ENCODE peak calls at places on chromosomes 2 and 18, in seven cellular contexts. V is spleen; P is cardiac muscle cell; E is CD8-positive, alpha-beta T cell; I is esophagus squamous epithelium; U is DND-41; O is adrenal gland. Y is an unnamed sample. For H3K4me1, the result is how much of the 10 kb centered on the place peaks cover.

GRCh38 chr2:143468341-143468888 is 339.2 kb downstream of the ARHGAP15 start:
- DNase-seq in O (no peak), V (no peak), U (no peak), E (no peak), P (no peak), I (no peak), Y (no peak)

GRCh38 chr2:31812051-31812798 is 198.6 kb downstream of the MEMO1 start:
- DNase-seq in P (peak), U (no peak), E (peak), I (no peak), O (peak), V (no peak), Y (no peak)

GRCh38 chr2:98087447-98088065 is 589 bp downstream of the VWA3B start:
- DNase-seq in I (no peak), P (peak), O (no peak), V (no peak), U (no peak), E (no peak), Y (no peak)

GRCh38 chr2:233384811-233385488 is 30.7 kb downstream of the DGKD start:
- DNase-seq in O (no peak), I (no peak), P (no peak), V (no peak), E (no peak), U (no peak), Y (no peak)

GRCh38 chr18:21056545-21056944 is 55.1 kb downstream of the ROCK1 start:
- DNase-seq in O (no peak), P (no peak), I (no peak), V (no peak), U (no peak), E (no peak), Y (no peak)

GRCh38 chr2:60333264-60333663 is 220.2 kb downstream of the BCL11A start:
- DNase-seq in O (no peak), E (no peak), I (no peak), P (no peak), V (no peak), U (no peak), Y (no peak)

GRCh38 chr2:41910126-41910525 is 137.7 kb upstream of the PKDCC start:
- DNase-seq in V (no peak), O (no peak), E (no peak), I (no peak), P (no peak), U (no peak), Y (no peak)

GRCh38 chr2:212064318-212064717 is 474.3 kb downstream of the ERBB4 start:
- DNase-seq in E (no peak), U (no peak), V (no peak), I (no peak), O (no peak), P (no peak), Y (no peak)

GRCh38 chr18:37779220-37779619 is 213.6 kb upstream of the CELF4 start:
- DNase-seq in P (no peak), O (no peak), U (no peak), V (no peak), E (no peak), I (no peak), Y (no peak)

GRCh38 chr2:238669581-238670340 is 178.1 kb upstream of the TWIST2 start:
- DNase-seq in U (no peak), V (no peak), P (peak), I (no peak), E (no peak), O (no peak), Y (no peak)

GRCh38 chr2:15363142-15363541 is 198.0 kb downstream of the NBAS start:
- DNase-seq in V (no peak), P (peak), U (no peak), O (no peak), E (no peak), I (no peak), Y (no peak)

GRCh38 chr18:79487198-79488165 is 91.8 kb downstream of the NFATC1 start:
- DNase-seq in V (peak), U (no peak), I (no peak), O (peak), E (no peak), P (no peak), Y (no peak)

GRCh38 chr2:204332706-204333105 is 212.6 kb upstream of the PARD3B start:
- DNase-seq in P (no peak), V (no peak), I (no peak), E (no peak), O (no peak), U (no peak), Y (no peak)

GRCh38 chr2:88038263-88039105 is 17.1 kb downstream of the KRCC1 start:
- DNase-seq in E (no peak), P (peak), U (no peak), O (no peak), V (no peak), I (no peak), Y (no peak)

GRCh38 chr18:26461405-26461804 is 86.9 kb downstream of the KCTD1 start:
- DNase-seq in O (no peak), I (no peak), V (no peak), U (no peak), P (no peak), E (no peak), Y (no peak)

GRCh38 chr2:235432741-235433520 is 60.9 kb upstream of the AGAP1 start:
- DNase-seq in I (no peak), U (no peak), E (no peak), O (peak), P (no peak), V (peak), Y (no peak)

GRCh38 chr2:97995026-97995733 is 568 bp downstream of the TMEM131 start:
- DNase-seq in E (peak), U (peak), O (peak), P (peak), I (no peak), V (peak), Y (no peak)

GRCh38 chr18:3251963-3252277 is 4.3 kb downstream of the MYL12A start:
- DNase-seq in O (no peak), P (no peak), U (no peak), V (no peak), E (no peak), I (no peak), Y (no peak)

GRCh38 chr18:36314754-36315153 is 17.2 kb downstream of the FHOD3 start:
- DNase-seq in P (peak), E (no peak), O (no peak), I (no peak), V (no peak), U (no peak), Y (no peak)

GRCh38 chr2:186687774-186688173 is 6.1 kb upstream of the FAM171B start:
- DNase-seq in O (no peak), U (no peak), I (no peak), P (no peak), V (no peak), E (no peak), Y (no peak)

GRCh38 chr2:85413592-85414421 is 3.6 kb upstream of the CAPG start:
- DNase-seq in O (no peak), V (no peak), E (no peak), I (no peak), P (peak), U (peak), Y (no peak)

GRCh38 chr2:30157616-30158015 is 10.8 kb downstream of the YPEL5 start:
- DNase-seq in E (no peak), I (no peak), P (no peak), O (no peak), V (no peak), U (no peak), Y (no peak)

GRCh38 chr18:30527226-30527625 is 515.3 kb downstream of the DSC3 start:
- DNase-seq in U (no peak), I (no peak), O (no peak), P (no peak), E (no peak), V (no peak), Y (no peak)

GRCh38 chr2:19722486-19723420 is 179.0 kb downstream of the TTC32 start:
- DNase-seq in V (no peak), O (no peak), E (no peak), P (peak), U (no peak), I (no peak), Y (no peak)

GRCh38 chr2:43131051-43131889 is 95.1 kb downstream of the ZFP36L2 start:
- DNase-seq in I (peak), O (peak), E (peak), P (peak), V (peak), U (peak), Y (peak)

GRCh38 chr18:46601338-46601908 is 55.6 kb downstream of the LOXHD1 start:
- DNase-seq in V (no peak), E (no peak), I (no peak), U (no peak), O (no peak), P (no peak), Y (no peak)

GRCh38 chr2:28233070-28233718 is 159.5 kb upstream of the FOSL2 start:
- DNase-seq in V (no peak), O (no peak), P (peak), E (no peak), I (no peak), U (no peak), Y (no peak)

GRCh38 chr2:74593826-74594467 is 39.4 kb downstream of the DOK1 start:
- DNase-seq in P (no peak), V (no peak), U (no peak), I (no peak), E (no peak), O (no peak), Y (no peak)

GRCh38 chr2:218022131-218022850 is 19.5 kb upstream of the TNS1 start:
- DNase-seq in V (peak), I (no peak), P (no peak), E (no peak), O (peak), U (no peak), Y (no peak)

DNA sequence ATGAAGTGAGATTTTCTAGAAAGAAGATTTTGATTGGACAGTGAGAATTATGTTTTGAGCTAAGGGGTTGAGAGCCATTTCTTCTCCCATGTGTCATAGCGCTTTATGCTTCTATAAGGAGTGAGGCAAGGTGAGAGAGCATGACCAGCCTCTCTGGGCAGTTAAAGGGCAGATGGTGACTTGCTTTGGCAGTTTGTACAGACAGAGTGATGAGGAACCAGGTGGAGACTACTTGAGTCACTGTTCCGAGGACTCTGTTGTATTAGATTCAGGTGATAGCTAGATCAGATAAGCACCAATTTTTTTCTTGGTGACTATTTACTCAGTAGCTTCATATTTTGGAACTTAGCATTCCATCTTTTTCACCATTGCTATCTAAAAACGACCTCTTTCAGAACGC is 4.5 kb downstream of the CRIM1 start:
- DNase-seq in U (no peak), P (no peak), E (no peak), O (no peak), V (no peak), I (no peak), Y (no peak)
- H3K4me1 ChIP-seq in U (under half), P (under half), E (under half), O (under half), V (half or more), I (half or more), Y (under half)

DNA sequence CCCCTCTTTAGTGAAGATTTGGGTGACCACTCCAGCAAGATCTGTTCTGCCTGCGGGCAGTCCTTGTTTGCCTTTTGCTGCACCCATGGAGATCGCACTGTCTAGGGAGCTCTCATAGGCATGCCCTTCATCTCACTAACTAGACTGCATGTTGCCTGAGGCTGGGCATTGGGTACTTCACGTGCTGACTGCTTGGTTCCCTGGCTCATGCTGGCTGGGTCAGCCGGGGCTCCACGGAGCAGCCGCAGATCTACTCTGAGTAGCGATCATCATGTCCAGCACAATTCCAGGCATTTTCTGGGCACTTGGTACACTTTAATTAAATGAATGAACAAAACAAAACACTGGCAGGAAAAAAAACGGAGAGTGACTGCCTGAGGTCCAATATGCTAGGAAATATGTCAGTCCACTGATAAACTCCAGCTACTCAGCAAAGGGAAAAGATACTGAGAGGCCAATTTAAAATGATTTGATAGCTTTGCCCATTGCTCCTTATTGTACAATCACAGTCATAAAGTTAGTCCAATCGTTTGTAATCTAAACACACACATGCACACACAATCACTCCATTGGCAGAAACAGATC is 220.3 kb downstream of the C1D start:
- DNase-seq in U (no peak), E (no peak), I (no peak), V (no peak), P (no peak), O (no peak), Y (no peak)
- TF ChIP-seq CTCF in U (no peak), E (no peak), I (no peak), V (no peak), P (no peak), O (no peak), Y (no peak)

GRCh38 chr2:65353046-65353445 is 79.4 kb downstream of the SPRED2 start:
- DNase-seq in O (no peak), I (no peak), E (no peak), P (no peak), U (no peak), V (no peak), Y (no peak)
- H3K4me1 ChIP-seq in O (under half), I (under half), E (under half), P (under half), U (under half), V (under half), Y (under half)

GRCh38 chr2:175414872-175415487 is 233.5 kb upstream of the ATP5MC3 start:
- DNase-seq in I (no peak), V (no peak), E (no peak), U (peak), P (peak), O (peak), Y (no peak)

DNA sequence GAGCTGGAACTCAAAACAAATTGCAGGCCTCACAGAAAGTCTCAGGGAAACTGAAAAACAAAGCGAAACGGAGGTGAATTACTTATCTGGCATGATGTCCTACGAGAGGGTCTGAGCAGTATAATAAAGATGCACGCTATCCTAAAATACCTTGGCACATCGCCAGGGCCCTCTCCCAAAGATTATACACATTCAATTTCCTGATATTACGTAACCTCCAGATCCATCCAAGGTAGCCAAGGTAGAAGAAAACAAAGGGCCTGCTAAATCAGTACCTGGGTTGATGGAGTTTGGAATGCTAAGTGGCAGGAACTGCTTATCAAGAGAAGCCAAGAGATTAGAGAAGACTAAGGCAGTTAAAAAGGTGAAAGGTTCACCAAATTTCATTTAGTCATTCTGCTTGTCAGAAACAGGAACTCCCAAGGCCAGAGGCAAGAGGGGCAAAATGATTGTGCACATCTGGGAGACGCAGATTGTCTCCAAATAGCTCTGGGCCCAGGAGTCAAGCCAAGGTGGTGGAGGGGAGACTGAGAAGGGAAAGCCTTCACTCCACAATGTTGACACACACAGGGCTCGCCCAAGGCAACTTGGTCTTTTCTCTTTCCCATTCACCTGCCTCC is 236.8 kb upstream of the ATP5MC3 start:
- DNase-seq in I (no peak), E (no peak), P (no peak), O (no peak), V (no peak), U (no peak), Y (no peak)
- TF ChIP-seq CTCF in I (no peak), E (no peak), P (no peak), O (no peak), V (no peak), U (no peak), Y (no peak)

GRCh38 chr2:222290691-222291484 is 7.9 kb downstream of the PAX3 start:
- DNase-seq in V (no peak), O (no peak), U (no peak), P (peak), E (no peak), I (no peak), Y (no peak)

GRCh38 chr2:222289280-222290250 is 9.2 kb downstream of the PAX3 start:
- DNase-seq in O (no peak), I (no peak), E (no peak), V (no peak), P (no peak), U (no peak), Y (no peak)

GRCh38 chr2:222288590-222289279 is 10.1 kb downstream of the PAX3 start:
- DNase-seq in I (no peak), V (no peak), O (no peak), P (no peak), U (no peak), E (no peak), Y (no peak)

GRCh38 chr2:222290371-222290690 is 8.5 kb downstream of the PAX3 start:
- DNase-seq in V (no peak), O (no peak), I (no peak), U (no peak), P (no peak), E (no peak), Y (no peak)

GRCh38 chr2:222287862-222288479 is 10.8 kb downstream of the PAX3 start:
- DNase-seq in V (no peak), U (no peak), O (no peak), E (no peak), P (no peak), I (no peak), Y (no peak)
- H3K4me1 ChIP-seq in V (under half), U (under half), O (under half), E (under half), P (under half), I (under half), Y (under half)